ENCODE peak calls at places on chromosome 13, in six cellular contexts. I, Z, V, S, K and X are unnamed samples.

GRCh38 chr13:48125794-48126228 is 30.9 kb upstream of the MED4 start:
- DNase-seq in I (no peak), K (no peak), S (no peak), V (no peak), Z (no peak), X (no peak)

GRCh38 chr13:93740334-93740733 is 513.7 kb downstream of the GPC6 start:
- DNase-seq in V (no peak), I (no peak), Z (no peak), K (no peak), S (no peak), X (no peak)

GRCh38 chr13:29472317-29472961 is 123.0 kb downstream of the SLC7A1 start:
- DNase-seq in Z (peak), S (peak), K (peak), I (no peak), V (no peak), X (no peak)

GRCh38 chr13:40193290-40194203 is 472.9 kb downstream of the FOXO1 start:
- DNase-seq in K (no peak), S (no peak), Z (no peak), V (peak), I (no peak), X (no peak)

GRCh38 chr13:38008636-38009035 is 139.1 kb upstream of the TRPC4 start:
- DNase-seq in K (no peak), Z (no peak), S (no peak), I (no peak), V (no peak), X (no peak)

GRCh38 chr13:112756967-112757758 is 67.3 kb downstream of the ATP11A start:
- DNase-seq in S (no peak), I (no peak), V (no peak), K (no peak), Z (no peak), X (no peak)

GRCh38 chr13:22080832-22081231 is 410.0 kb downstream of the FGF9 start:
- DNase-seq in I (no peak), Z (no peak), V (no peak), S (peak), K (no peak), X (no peak)

GRCh38 chr13:108003626-108004025 is 211.7 kb downstream of the LIG4 start:
- DNase-seq in K (no peak), I (no peak), Z (no peak), V (no peak), S (no peak), X (no peak)

GRCh38 chr13:39148513-39148961 is 110.3 kb downstream of the NHLRC3 start:
- DNase-seq in K (peak), V (no peak), S (no peak), I (no peak), Z (no peak), X (no peak)

GRCh38 chr13:20191902-20192469 is 752 bp downstream of the GJB2 start:
- DNase-seq in S (peak), K (peak), I (no peak), V (no peak), Z (no peak), X (no peak)

GRCh38 chr13:94640676-94641075 is 39.0 kb downstream of the GPR180 start:
- DNase-seq in K (no peak), S (no peak), Z (no peak), I (no peak), V (no peak), X (no peak)

GRCh38 chr13:34733720-34734119 is 208.3 kb upstream of the NBEA start:
- DNase-seq in K (peak), I (no peak), Z (no peak), S (no peak), V (no peak), X (no peak)

GRCh38 chr13:61466280-61466679 is 50.6 kb upstream of the PCDH20 start:
- DNase-seq in K (peak), Z (no peak), S (peak), V (no peak), I (no peak), X (no peak)

GRCh38 chr13:50707533-50708096 is 135.9 kb downstream of the DLEU7 start:
- DNase-seq in V (no peak), Z (no peak), I (no peak), S (no peak), K (no peak), X (no peak)

GRCh38 chr13:114112231-114112825 is 20.1 kb downstream of the RASA3 start:
- DNase-seq in Z (peak), V (peak), S (no peak), I (peak), K (peak), X (no peak)

GRCh38 chr13:30165791-30166190 is 141.6 kb downstream of the KATNAL1 start:
- DNase-seq in S (peak), I (no peak), V (no peak), K (no peak), Z (no peak), X (no peak)

GRCh38 chr13:113461022-113461751 is 7.9 kb upstream of the ADPRHL1 start:
- DNase-seq in I (no peak), V (no peak), S (no peak), K (no peak), Z (no peak), X (no peak)